ENCODE peak calls at places on chromosomes 11 and 22, in seven cellular contexts. Y is H9; X is K562; S is AG04450; M is CD8-positive, alpha-beta T cell; C is cardiac muscle cell; G is SK-N-SH. U is an unnamed sample.
A peak's percentile ranks its signal among the peaks of the same experiment; 100 is the strongest.

GRCh38 chr11:116960916-116961315 is 123.5 kb upstream of the APOA1 start:
- DNase-seq in M (no peak), C (peak; percentile 19), X (no peak), G (no peak), Y (no peak), S (no peak), U (no peak)

GRCh38 chr11:38160433-38160832 is 1562.4 kb upstream of the RAG2 start:
- DNase-seq in M (no peak), Y (no peak), G (no peak), C (no peak), X (no peak), S (no peak), U (no peak)

GRCh38 chr22:40325315-40325714 is 21.0 kb upstream of the ADSL start:
- DNase-seq in C (no peak), Y (no peak), G (no peak), M (peak; percentile 40), S (no peak), X (no peak), U (no peak)

GRCh38 chr11:575324-575995 is 810 bp upstream of the PHRF1 start:
- DNase-seq in M (no peak), S (no peak), Y (no peak), G (no peak), X (peak; percentile 81), C (peak; percentile 89), U (peak; percentile 76)

GRCh38 chr11:130790689-130791088 is 125.6 kb downstream of the SNX19 start:
- DNase-seq in C (no peak), M (no peak), S (no peak), X (no peak), G (no peak), Y (no peak), U (no peak)

GRCh38 chr11:8917157-8917820 is 6.3 kb downstream of the AKIP1 start:
- DNase-seq in S (peak; percentile 90), Y (peak; percentile 60), X (no peak), G (no peak), M (no peak), C (peak; percentile 56), U (no peak)

GRCh38 chr11:23725752-23726151 is 771.1 kb upstream of the LUZP2 start:
- DNase-seq in Y (no peak), X (no peak), G (no peak), C (no peak), M (no peak), S (no peak), U (no peak)

GRCh38 chr11:76266269-76266668 is 60.0 kb upstream of the WNT11 start:
- DNase-seq in G (no peak), Y (no peak), S (peak; percentile 8), C (no peak), X (no peak), M (no peak), U (no peak)

GRCh38 chr11:72971611-72972010 is 157.4 kb downstream of the ATG16L2 start:
- DNase-seq in C (no peak), Y (no peak), S (no peak), M (no peak), G (no peak), X (no peak), U (no peak)
- TF ChIP-seq CTCF in C (no peak), Y (no peak), S (no peak), M (no peak), G (no peak), X (no peak), U (no peak)

GRCh38 chr11:63491240-63491587 is 247 bp upstream of the PLAAT5 start:
- DNase-seq in G (no peak), Y (no peak), S (no peak), X (no peak), M (no peak), C (no peak), U (no peak)
- H3K9me3 ChIP-seq in G (peaks cover 3% of the 10 kb centered on the region), Y (peaks cover 5% of the 10 kb centered on the region), S (no peaks in the 10 kb centered on the region), X (peaks cover 10% of the 10 kb centered on the region), M (no peaks in the 10 kb centered on the region), C (no peaks in the 10 kb centered on the region), U (peaks cover 6% of the 10 kb centered on the region)

GRCh38 chr11:62489204-62489603 is 57.4 kb downstream of the AHNAK start:
- DNase-seq in S (no peak), X (no peak), G (no peak), M (no peak), Y (no peak), C (no peak), U (no peak)
- TF ChIP-seq CTCF in S (no peak), X (no peak), G (no peak), M (no peak), Y (no peak), C (no peak), U (no peak)

GRCh38 chr11:59400461-59401261 is 25.6 kb downstream of the OR5A2 start:
- DNase-seq in G (no peak), X (no peak), Y (no peak), S (no peak), M (no peak), C (no peak), U (no peak)
- H3K9me3 ChIP-seq in G (peaks cover 12% of the 10 kb centered on the region), X (no peaks in the 10 kb centered on the region), Y (peaks cover 26% of the 10 kb centered on the region), S (no peaks in the 10 kb centered on the region), M (no peaks in the 10 kb centered on the region), C (no peaks in the 10 kb centered on the region), U (peaks cover 13% of the 10 kb centered on the region)

GRCh38 chr11:64516226-64516625 is 74.8 kb upstream of the SLC22A12 start:
- DNase-seq in M (no peak), C (no peak), G (no peak), Y (peak; percentile 52), S (no peak), X (peak; percentile 44), U (peak; percentile 42)
- TF ChIP-seq CTCF in M (no peak), C (no peak), G (peak; percentile 19), Y (peak; percentile 67), S (no peak), X (peak; percentile 17), U (peak; percentile 69)

GRCh38 chr22:49458708-49459099 is 369.0 kb downstream of the BRD1 start:
- DNase-seq in S (no peak), M (no peak), Y (no peak), G (no peak), C (no peak), X (no peak), U (no peak)
- H3K9me3 ChIP-seq in S (peaks cover 87% of the 10 kb centered on the region), M (no peaks in the 10 kb centered on the region), Y (no peaks in the 10 kb centered on the region), G (no peaks in the 10 kb centered on the region), C (no peaks in the 10 kb centered on the region), X (no peaks in the 10 kb centered on the region), U (no peaks in the 10 kb centered on the region)

DNA sequence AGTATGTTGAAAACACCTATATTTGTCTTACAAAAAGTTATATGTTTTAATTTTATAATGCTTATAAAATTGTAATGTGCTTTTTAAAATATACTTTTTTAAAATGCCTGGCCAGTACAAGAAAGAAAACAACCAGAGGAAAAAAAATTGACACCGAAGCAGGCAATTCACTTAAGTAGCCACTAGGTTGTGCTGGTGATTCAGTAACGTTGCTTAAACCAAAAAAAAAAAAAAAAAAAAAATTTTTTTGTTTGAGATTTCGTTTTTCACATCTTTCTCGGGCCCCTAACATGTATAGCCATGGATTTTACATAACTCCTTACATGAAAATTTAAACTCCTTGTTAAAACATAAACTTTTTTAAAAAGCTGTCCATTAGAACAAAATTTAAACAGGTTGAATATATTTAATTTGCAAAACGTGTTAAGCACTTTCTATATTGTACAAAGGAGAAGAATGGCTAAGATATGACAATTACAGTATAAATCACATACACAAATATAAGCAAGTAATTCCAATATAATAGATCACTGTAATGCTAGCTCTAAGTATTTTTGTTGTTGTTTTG is 9.2 kb downstream of the OR8B4 start:
- DNase-seq in X (peak; percentile 47), Y (no peak), S (peak; percentile 41), M (no peak), G (no peak), C (peak; percentile 60), U (no peak)
- TF ChIP-seq CTCF in X (peak; percentile 53), Y (peak; percentile 76), S (peak; percentile 81), M (peak; percentile 83), G (peak; percentile 59), C (peak; percentile 67), U (peak; percentile 55)

DNA sequence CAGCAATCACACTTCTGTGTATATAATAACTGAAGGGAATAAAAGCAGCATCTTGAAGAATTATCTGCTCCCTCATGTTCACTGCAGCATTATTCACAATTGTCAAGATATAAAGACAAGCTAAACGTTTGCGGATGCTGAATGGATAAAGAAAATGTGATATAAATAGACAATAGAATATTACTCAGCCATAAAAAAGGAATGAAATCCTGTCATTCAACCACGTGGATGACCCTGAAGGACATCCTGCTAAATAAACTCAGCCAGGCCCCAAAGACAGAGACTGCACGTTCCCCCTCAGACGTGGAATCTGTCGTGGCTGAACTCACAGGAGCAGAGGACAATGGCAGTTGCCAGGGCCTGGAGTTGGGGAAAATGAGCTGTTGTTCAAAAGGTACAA is 9.6 kb downstream of the ZNF195 start:
- DNase-seq in Y (no peak), M (no peak), G (no peak), X (no peak), S (no peak), C (no peak), U (no peak)
- H3K9me3 ChIP-seq in Y (peaks cover 6% of the 10 kb centered on the region), M (peaks cover 3% of the 10 kb centered on the region), G (peaks cover 17% of the 10 kb centered on the region), X (peaks cover 25% of the 10 kb centered on the region), S (peaks cover 45% of the 10 kb centered on the region), C (no peaks in the 10 kb centered on the region), U (peaks cover 6% of the 10 kb centered on the region)

DNA sequence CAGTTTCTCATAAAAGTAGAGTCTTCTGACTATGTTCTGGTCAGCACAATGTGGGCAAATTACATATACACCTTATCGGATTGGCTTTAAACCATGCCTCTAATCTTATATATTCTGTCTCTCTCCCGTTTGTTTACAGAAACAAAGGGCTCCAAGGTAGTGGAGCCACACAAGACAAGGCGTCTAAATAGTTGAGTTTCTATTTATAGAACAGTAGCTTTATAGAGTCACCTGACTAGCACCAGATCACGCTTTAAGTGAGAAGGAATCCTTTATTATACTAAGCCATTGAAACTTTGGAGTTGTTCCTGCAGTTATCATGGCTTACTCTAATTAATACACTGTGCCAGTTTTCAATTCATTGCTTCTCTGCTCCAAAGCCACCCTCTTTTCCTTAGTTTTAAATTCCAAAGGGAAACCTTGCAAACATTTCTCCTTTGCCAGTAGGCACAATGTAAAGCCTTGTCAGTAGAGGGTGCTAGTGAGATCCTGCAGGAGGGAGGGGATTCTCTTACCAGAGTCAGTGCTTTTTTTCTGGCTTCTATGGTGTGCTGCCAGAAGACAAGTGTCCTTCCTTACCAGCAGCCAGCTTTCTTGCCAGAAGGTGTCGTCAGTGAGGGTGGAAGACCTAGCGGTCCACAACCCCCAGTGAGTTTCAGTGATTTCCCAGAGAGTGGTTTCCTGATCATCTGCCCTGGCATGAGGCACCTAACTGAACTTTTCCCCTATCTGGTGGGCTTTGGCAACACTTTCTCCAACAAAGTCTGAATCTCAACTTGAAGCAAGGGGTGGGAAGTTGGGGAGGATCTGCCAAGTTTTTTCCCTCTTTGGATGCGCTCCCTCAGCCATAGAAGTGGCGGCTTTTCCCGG is 71.7 kb downstream of the RAB38 start:
- DNase-seq in S (peak; percentile 1), G (peak; percentile 15), Y (peak; percentile 93), X (peak; percentile 73), C (peak; percentile 41), M (no peak), U (peak; percentile 52)
- TF ChIP-seq CTCF in S (peak; percentile 75), G (peak; percentile 71), Y (peak; percentile 96), X (peak; percentile 84), C (peak; percentile 79), M (peak; percentile 33), U (peak; percentile 75)